ENCODE peak calls at places on chromosomes 6 and 20, in four cellular contexts. Q is ureter; A is stimulated activated CD4-positive, alpha-beta T cell treated with anti-CD3 and anti-CD28 coated beads, TNF-alpha, amount 100 ng/mL, for 24 hours; I is Peyer's patch. O is an unnamed sample.
A peak's percentile ranks its signal among the peaks of the same experiment; 100 is the strongest.

GRCh38 chr20:14830466-14830865 is 493.1 kb upstream of the FLRT3 start:
- DNase-seq in I (no peak), A (no peak), Q (no peak), O (no peak)

GRCh38 chr6:168002812-168003211 is 5.3 kb downstream of the KIF25 start:
- DNase-seq in Q (no peak), I (no peak), A (no peak), O (no peak)

GRCh38 chr20:775679-776135 is 7.4 kb upstream of the SLC52A3 start:
- DNase-seq in A (no peak), Q (peak; percentile 75), I (no peak), O (no peak)

GRCh38 chr6:136719280-136720044 is 72.8 kb downstream of the MAP3K5 start:
- DNase-seq in I (no peak), A (no peak), Q (no peak), O (no peak)

GRCh38 chr6:24766685-24767462 is 7.9 kb upstream of the GMNN start:
- DNase-seq in I (no peak), Q (no peak), A (no peak), O (peak; percentile 30)

GRCh38 chr20:11195899-11196558 is 522.2 kb upstream of the JAG1 start:
- DNase-seq in A (no peak), Q (no peak), I (no peak), O (no peak)

GRCh38 chr6:87105823-87106222 is 10.9 kb upstream of the CGA start:
- DNase-seq in A (no peak), I (no peak), Q (no peak), O (no peak)

GRCh38 chr6:53645850-53646249 is 19.7 kb downstream of the KLHL31 start:
- DNase-seq in Q (no peak), I (no peak), A (no peak), O (no peak)

GRCh38 chr6:14472964-14473363 is 355.4 kb downstream of the CD83 start:
- DNase-seq in A (no peak), Q (no peak), I (no peak), O (no peak)

GRCh38 chr6:135286962-135287525 is 105.9 kb downstream of the MYB start:
- DNase-seq in A (no peak), I (no peak), Q (no peak), O (no peak)

GRCh38 chr6:25359191-25359861 is 80.2 kb downstream of the CARMIL1 start:
- DNase-seq in A (no peak), Q (no peak), I (no peak), O (no peak)

GRCh38 chr20:2709205-2709981 is 16.8 kb downstream of the EBF4 start:
- DNase-seq in I (no peak), A (no peak), Q (no peak), O (no peak)

GRCh38 chr6:63263456-63263855 is 52.2 kb downstream of the FKBP1C start:
- DNase-seq in A (no peak), I (no peak), Q (no peak), O (no peak)

GRCh38 chr20:3635346-3635745 is 27.9 kb downstream of the GFRA4 start:
- DNase-seq in A (no peak), I (no peak), Q (no peak), O (no peak)

GRCh38 chr6:108528878-108529277 is 31.8 kb upstream of the FOXO3 start:
- DNase-seq in I (no peak), A (no peak), Q (no peak), O (no peak)

GRCh38 chr20:25271486-25272222 is 23.8 kb downstream of the PYGB start:
- DNase-seq in A (no peak), I (peak; percentile 2), Q (peak; percentile 20), O (no peak)

GRCh38 chr6:32664827-32665362 is 1.6 kb downstream of the HLA-DQB1 start:
- DNase-seq in I (no peak), Q (no peak), A (no peak), O (no peak)

GRCh38 chr6:97586344-97586743 is 303.3 kb upstream of the MMS22L start:
- DNase-seq in A (no peak), Q (no peak), I (no peak), O (no peak)

O was measured in central memory CD4-positive, alpha-beta T cell.